ENCODE peak calls at places on chromosomes 4 and X, in five cellular contexts. One of them, this sample, is unnamed.

GRCh38 chrX:129737921-129738320 is 858 bp upstream of the XPNPEP2 start:
- DNase-seq in MCF 10A: peak
- DNase-seq in lower leg skin: no peak
- DNase-seq in left lung: no peak
- DNase-seq in colonic mucosa: no peak
- DNase-seq in this sample: no peak

GRCh38 chr4:35105486-35105885 is 1138.8 kb downstream of the ARAP2 start:
- DNase-seq in MCF 10A: no peak
- DNase-seq in lower leg skin: no peak
- DNase-seq in left lung: no peak
- DNase-seq in colonic mucosa: no peak
- DNase-seq in this sample: no peak

GRCh38 chr4:185424905-185425599 is 712 bp downstream of the UFSP2 start:
- DNase-seq in MCF 10A: peak
- DNase-seq in lower leg skin: no peak
- DNase-seq in left lung: no peak
- DNase-seq in colonic mucosa: no peak
- DNase-seq in this sample: no peak

GRCh38 chr4:102625232-102625930 is 124.2 kb downstream of the NFKB1 start:
- DNase-seq in MCF 10A: peak
- DNase-seq in lower leg skin: no peak
- DNase-seq in left lung: peak
- DNase-seq in colonic mucosa: no peak
- DNase-seq in this sample: no peak

GRCh38 chr4:159151701-159152100 is 48.8 kb downstream of the RAPGEF2 start:
- DNase-seq in MCF 10A: no peak
- DNase-seq in lower leg skin: no peak
- DNase-seq in left lung: no peak
- DNase-seq in colonic mucosa: no peak
- DNase-seq in this sample: no peak

GRCh38 chr4:107666134-107666533 is 53.9 kb downstream of the PAPSS1 start:
- DNase-seq in MCF 10A: peak
- DNase-seq in lower leg skin: no peak
- DNase-seq in left lung: no peak
- DNase-seq in colonic mucosa: no peak
- DNase-seq in this sample: no peak

GRCh38 chr4:137203601-137204000 is 328.7 kb downstream of the PCDH18 start:
- DNase-seq in MCF 10A: no peak
- DNase-seq in lower leg skin: no peak
- DNase-seq in left lung: no peak
- DNase-seq in colonic mucosa: no peak
- DNase-seq in this sample: no peak

GRCh38 chr4:532588-533317 is 33.7 kb downstream of the PIGG start:
- DNase-seq in MCF 10A: peak
- DNase-seq in lower leg skin: no peak
- DNase-seq in left lung: no peak
- DNase-seq in colonic mucosa: no peak
- DNase-seq in this sample: peak

GRCh38 chr4:27414867-27415266 is 554.2 kb downstream of the STIM2 start:
- DNase-seq in MCF 10A: no peak
- DNase-seq in lower leg skin: no peak
- DNase-seq in left lung: no peak
- DNase-seq in colonic mucosa: no peak
- DNase-seq in this sample: no peak

GRCh38 chrX:49960061-49960460 is 37.7 kb downstream of the CLCN5 start:
- DNase-seq in MCF 10A: no peak
- DNase-seq in lower leg skin: no peak
- DNase-seq in left lung: no peak
- DNase-seq in colonic mucosa: no peak
- DNase-seq in this sample: no peak

GRCh38 chrX:119073911-119074310 is 1.1 kb downstream of the CT47C1 start:
- DNase-seq in MCF 10A: no peak
- DNase-seq in lower leg skin: no peak
- DNase-seq in left lung: no peak
- DNase-seq in colonic mucosa: no peak
- DNase-seq in this sample: peak

GRCh38 chr4:155819066-155819465 is 47.0 kb downstream of the ASIC5 start:
- DNase-seq in MCF 10A: peak
- DNase-seq in lower leg skin: no peak
- DNase-seq in left lung: no peak
- DNase-seq in colonic mucosa: no peak
- DNase-seq in this sample: no peak

GRCh38 chrX:47191331-47191730 is 2.3 kb upstream of the UBA1 start:
- DNase-seq in MCF 10A: peak
- DNase-seq in lower leg skin: no peak
- DNase-seq in left lung: no peak
- DNase-seq in colonic mucosa: peak
- DNase-seq in this sample: no peak

GRCh38 chrX:29044802-29045201 is 457.6 kb downstream of the IL1RAPL1 start:
- DNase-seq in MCF 10A: peak
- DNase-seq in lower leg skin: no peak
- DNase-seq in left lung: no peak
- DNase-seq in colonic mucosa: no peak
- DNase-seq in this sample: no peak

GRCh38 chr4:150010525-150011126 is 67.6 kb upstream of the DCLK2 start:
- DNase-seq in MCF 10A: peak
- DNase-seq in lower leg skin: no peak
- DNase-seq in left lung: no peak
- DNase-seq in colonic mucosa: peak
- DNase-seq in this sample: no peak

GRCh38 chr4:176818531-176818930 is 25.8 kb upstream of the VEGFC start:
- DNase-seq in MCF 10A: no peak
- DNase-seq in lower leg skin: no peak
- DNase-seq in left lung: no peak
- DNase-seq in colonic mucosa: no peak
- DNase-seq in this sample: no peak

GRCh38 chr4:87009095-87009648 is 74.4 kb downstream of the AFF1 start:
- DNase-seq in MCF 10A: no peak
- DNase-seq in lower leg skin: no peak
- DNase-seq in left lung: no peak
- DNase-seq in colonic mucosa: peak
- DNase-seq in this sample: no peak

GRCh38 chr4:61762722-61763627 is 562.8 kb downstream of the ADGRL3 start:
- DNase-seq in MCF 10A: no peak
- DNase-seq in lower leg skin: no peak
- DNase-seq in left lung: no peak
- DNase-seq in colonic mucosa: no peak
- DNase-seq in this sample: no peak

GRCh38 chr4:37685726-37686372 is 327 bp downstream of the RELL1 start:
- DNase-seq in MCF 10A: peak
- DNase-seq in lower leg skin: no peak
- DNase-seq in left lung: peak
- DNase-seq in colonic mucosa: peak
- DNase-seq in this sample: peak

GRCh38 chr4:1058198-1058996 is 47.0 kb downstream of the FGFRL1 start:
- DNase-seq in MCF 10A: no peak
- DNase-seq in lower leg skin: no peak
- DNase-seq in left lung: no peak
- DNase-seq in colonic mucosa: peak
- DNase-seq in this sample: no peak

GRCh38 chr4:17718471-17718870 is 63.0 kb downstream of the FAM184B start:
- DNase-seq in MCF 10A: no peak
- DNase-seq in lower leg skin: no peak
- DNase-seq in left lung: no peak
- DNase-seq in colonic mucosa: no peak
- DNase-seq in this sample: peak

GRCh38 chrX:139932077-139932900 is 564 bp downstream of the ATP11C start:
- DNase-seq in MCF 10A: peak
- DNase-seq in lower leg skin: peak
- DNase-seq in left lung: peak
- DNase-seq in colonic mucosa: peak
- DNase-seq in this sample: peak

GRCh38 chr4:167233523-167234387 is 539 bp downstream of the SPOCK3 start:
- DNase-seq in MCF 10A: no peak
- DNase-seq in lower leg skin: no peak
- DNase-seq in left lung: no peak
- DNase-seq in colonic mucosa: no peak
- DNase-seq in this sample: no peak

GRCh38 chr4:61541474-61541873 is 341.3 kb downstream of the ADGRL3 start:
- DNase-seq in MCF 10A: no peak
- DNase-seq in lower leg skin: no peak
- DNase-seq in left lung: no peak
- DNase-seq in colonic mucosa: no peak
- DNase-seq in this sample: no peak

GRCh38 chr4:1347410-1347864 is 429 bp downstream of the UVSSA start:
- DNase-seq in MCF 10A: peak
- DNase-seq in lower leg skin: peak
- DNase-seq in left lung: peak
- DNase-seq in colonic mucosa: peak
- DNase-seq in this sample: peak

GRCh38 chr4:54073481-54073880 is 9.1 kb upstream of the CHIC2 start:
- DNase-seq in MCF 10A: peak
- DNase-seq in lower leg skin: no peak
- DNase-seq in left lung: no peak
- DNase-seq in colonic mucosa: no peak
- DNase-seq in this sample: no peak

GRCh38 chr4:145186719-145187118 is 6.3 kb upstream of the OTUD4 start:
- DNase-seq in MCF 10A: no peak
- DNase-seq in lower leg skin: no peak
- DNase-seq in left lung: no peak
- DNase-seq in colonic mucosa: no peak
- DNase-seq in this sample: no peak

GRCh38 chr4:48085821-48086602 is 48.0 kb downstream of the TXK start:
- DNase-seq in MCF 10A: peak
- DNase-seq in lower leg skin: no peak
- DNase-seq in left lung: no peak
- DNase-seq in colonic mucosa: no peak
- DNase-seq in this sample: no peak

DNA sequence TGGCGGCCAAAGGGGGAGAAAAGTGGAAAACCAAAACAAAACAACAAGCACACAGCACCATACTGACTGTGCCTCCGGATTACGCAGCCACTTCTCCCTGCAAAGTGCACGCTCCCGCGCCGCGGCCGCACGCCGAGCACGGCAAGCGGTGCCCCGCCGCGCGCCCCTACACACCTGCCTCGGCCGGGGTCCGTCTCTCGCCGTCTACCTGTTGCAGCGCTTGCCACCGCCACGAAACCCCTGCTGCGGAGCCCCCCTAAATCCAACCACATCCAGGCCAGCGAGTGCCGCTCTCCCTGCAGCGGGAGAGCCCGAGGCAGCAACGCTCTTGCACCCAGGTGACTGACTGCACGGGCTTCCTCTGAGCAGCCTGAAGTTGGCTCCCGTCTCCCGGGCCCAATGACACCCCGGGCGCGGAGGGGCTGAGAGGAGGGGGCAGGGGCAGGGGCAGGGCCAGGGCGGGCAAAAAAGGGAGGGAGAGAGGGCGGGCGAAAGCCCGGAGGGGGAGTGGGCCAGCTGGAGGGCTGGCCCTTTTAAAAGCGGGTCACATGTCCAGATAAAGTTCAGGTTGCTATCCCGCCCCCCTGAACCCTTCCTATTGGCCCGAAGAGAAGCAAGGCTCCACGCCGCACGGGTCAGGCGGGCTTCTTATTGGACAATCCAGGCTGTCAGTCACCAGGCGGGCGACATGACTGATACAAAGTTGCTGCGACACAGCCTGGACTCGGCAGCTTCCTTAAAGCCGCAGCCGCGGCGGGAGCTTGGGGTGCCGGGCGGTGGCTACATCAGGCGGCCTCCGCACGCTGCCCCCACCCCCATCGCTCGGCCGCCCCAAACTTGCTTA is at the start of gene NR3C2:
- DNase-seq in MCF 10A: peak
- DNase-seq in lower leg skin: peak
- DNase-seq in left lung: peak
- DNase-seq in colonic mucosa: peak
- DNase-seq in this sample: peak
- TF ChIP-seq CTCF in MCF 10A: no peak
- TF ChIP-seq CTCF in lower leg skin: no peak
- TF ChIP-seq CTCF in left lung: no peak
- TF ChIP-seq CTCF in colonic mucosa: no peak
- TF ChIP-seq CTCF in this sample: no peak

GRCh38 chrX:78595901-78596502 is 63.1 kb downstream of the RTL3 start:
- DNase-seq in MCF 10A: peak
- DNase-seq in lower leg skin: no peak
- DNase-seq in left lung: no peak
- DNase-seq in colonic mucosa: no peak
- DNase-seq in this sample: no peak
- TF ChIP-seq CTCF in MCF 10A: no peak
- TF ChIP-seq CTCF in lower leg skin: no peak
- TF ChIP-seq CTCF in left lung: no peak
- TF ChIP-seq CTCF in colonic mucosa: no peak
- TF ChIP-seq CTCF in this sample: peak

GRCh38 chrX:153649915-153650782 is 3.1 kb downstream of the DUSP9 start:
- DNase-seq in MCF 10A: no peak
- DNase-seq in lower leg skin: no peak
- DNase-seq in left lung: peak
- DNase-seq in colonic mucosa: no peak
- DNase-seq in this sample: no peak

GRCh38 chrX:153650959-153651358 is 4.0 kb downstream of the DUSP9 start:
- DNase-seq in MCF 10A: no peak
- DNase-seq in lower leg skin: no peak
- DNase-seq in left lung: no peak
- DNase-seq in colonic mucosa: no peak
- DNase-seq in this sample: no peak

GRCh38 chrX:153649178-153649914 is 2.3 kb downstream of the DUSP9 start:
- DNase-seq in MCF 10A: peak
- DNase-seq in lower leg skin: no peak
- DNase-seq in left lung: peak
- DNase-seq in colonic mucosa: no peak
- DNase-seq in this sample: no peak

GRCh38 chrX:153653556-153653955 is 6.6 kb downstream of the DUSP9 start:
- DNase-seq in MCF 10A: no peak
- DNase-seq in lower leg skin: no peak
- DNase-seq in left lung: no peak
- DNase-seq in colonic mucosa: no peak
- DNase-seq in this sample: no peak

DNA sequence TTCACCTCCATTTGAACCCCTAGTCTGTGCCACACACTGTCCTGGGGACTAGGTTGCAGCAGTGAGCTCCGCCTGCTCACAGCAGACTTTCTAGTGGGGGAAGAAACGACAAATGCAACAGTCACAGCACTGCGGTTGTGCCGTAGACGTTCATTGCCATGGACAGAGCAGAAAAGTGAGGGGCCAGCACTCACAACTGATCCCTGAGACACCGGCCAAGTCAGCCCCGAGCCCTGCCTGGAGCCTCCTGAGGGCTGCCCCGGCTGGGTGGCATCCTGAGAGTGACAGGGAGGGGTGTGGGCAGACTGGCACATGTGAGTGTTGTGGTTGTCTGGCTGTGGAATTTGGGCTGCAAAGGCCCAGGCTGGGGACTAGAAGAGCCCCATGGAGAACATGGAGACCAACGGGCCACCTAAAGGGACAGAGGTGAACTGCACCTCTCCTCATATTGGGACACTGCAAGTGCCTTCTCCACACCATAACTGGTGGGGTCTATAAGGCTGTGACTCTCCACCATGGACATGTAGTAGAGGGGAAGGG is 4.6 kb downstream of the DUSP9 start:
- DNase-seq in MCF 10A: peak
- DNase-seq in lower leg skin: no peak
- DNase-seq in left lung: no peak
- DNase-seq in colonic mucosa: no peak
- DNase-seq in this sample: no peak
- TF ChIP-seq CTCF in MCF 10A: peak
- TF ChIP-seq CTCF in lower leg skin: no peak
- TF ChIP-seq CTCF in left lung: peak
- TF ChIP-seq CTCF in colonic mucosa: no peak
- TF ChIP-seq CTCF in this sample: peak

GRCh38 chrX:107718156-107718621 is 57.4 kb downstream of the TSC22D3 start:
- DNase-seq in MCF 10A: peak
- DNase-seq in lower leg skin: peak
- DNase-seq in left lung: peak
- DNase-seq in colonic mucosa: peak
- DNase-seq in this sample: peak
- TF ChIP-seq CTCF in MCF 10A: peak
- TF ChIP-seq CTCF in lower leg skin: no peak
- TF ChIP-seq CTCF in left lung: peak
- TF ChIP-seq CTCF in colonic mucosa: peak
- TF ChIP-seq CTCF in this sample: peak

This sample was measured in osteocyte.